ENCODE peak calls at places on chromosomes 4 and X, in seven cellular contexts. G is left ventricle myocardium superior; M is activated CD4-positive, alpha-beta T cell treated with anti-CD3 and anti-CD28 coated beads for 36 hours; J is gastrocnemius medialis; X is esophagus mucosa; C is stimulated activated naive CD8-positive, alpha-beta T cell treated with anti-CD3 and anti-CD28 coated beads, Interleukin-15, amount 100 ng/mL, for 72 hours; V is WTC11. Q is an unnamed sample.

GRCh38 chr4:142356797-142357196 is 489.3 kb downstream of the INPP4B start:
- ATAC-seq in G (no peak), C (peak), J (no peak), X (no peak), V (no peak), M (peak), Q (no peak)

GRCh38 chrX:74248889-74249288 is 55.1 kb upstream of the ZCCHC13 start:
- ATAC-seq in X (peak), V (peak), G (peak), M (no peak), C (no peak), J (peak), Q (peak)

GRCh38 chrX:2539586-2539985 is 38.8 kb upstream of the DHRSX start:
- ATAC-seq in G (no peak), X (no peak), J (no peak), M (no peak), V (no peak), C (no peak), Q (no peak)

GRCh38 chr4:21882050-21882839 is 66.3 kb downstream of the KCNIP4 start:
- ATAC-seq in V (no peak), X (no peak), M (peak), J (no peak), G (no peak), C (peak), Q (no peak)

GRCh38 chr4:102627831-102628523 is 126.8 kb downstream of the NFKB1 start:
- ATAC-seq in X (peak), G (no peak), M (peak), V (no peak), J (no peak), C (peak), Q (no peak)

GRCh38 chr4:186088516-186088915 is 16.0 kb upstream of the FAM149A start:
- ATAC-seq in C (no peak), V (no peak), M (no peak), G (no peak), J (no peak), X (no peak), Q (no peak)

GRCh38 chrX:110318664-110318968 is 731 bp upstream of the AMMECR1 start:
- ATAC-seq in G (no peak), X (no peak), V (no peak), M (peak), C (peak), J (no peak), Q (no peak)

GRCh38 chr4:139207247-139207646 is 30.2 kb upstream of the ELF2 start:
- ATAC-seq in X (no peak), C (no peak), J (no peak), M (no peak), G (peak), V (no peak), Q (no peak)

Q was measured in gastroesophageal sphincter.